ENCODE peak calls at places on chromosome 6, in six cellular contexts. C is fibroblast of villous mesenchyme, Z is BJ, X is osteocyte, R is HL-60, Y is Peyer's patch. O is an unnamed sample.

GRCh38 chr6:128807577-128807976 is 75.4 kb upstream of the LAMA2 start:
- DNase-seq in C (peak), Z (no peak), X (no peak), R (no peak), Y (no peak), O (peak)

GRCh38 chr6:36927691-36928546 is 26.6 kb upstream of the PI16 start:
- DNase-seq in C (no peak), Z (no peak), X (no peak), R (no peak), Y (no peak), O (peak)

GRCh38 chr6:37482356-37483292 is 17.1 kb downstream of the CCDC167 start:
- DNase-seq in C (no peak), Z (no peak), X (no peak), R (no peak), Y (no peak), O (no peak)

GRCh38 chr6:33313709-33314514 is at the start of gene TAPBP:
- DNase-seq in C (peak), Z (no peak), X (no peak), R (peak), Y (peak), O (peak)

GRCh38 chr6:1798303-1798964 is 188.7 kb downstream of the FOXC1 start:
- DNase-seq in C (no peak), Z (no peak), X (no peak), R (no peak), Y (no peak), O (no peak)

GRCh38 chr6:108454356-108454755 is 106.4 kb upstream of the FOXO3 start:
- DNase-seq in C (no peak), Z (no peak), X (no peak), R (no peak), Y (peak), O (no peak)

GRCh38 chr6:52839124-52840055 is 1.2 kb downstream of the GSTA5 start:
- DNase-seq in C (peak), Z (no peak), X (no peak), R (peak), Y (peak), O (peak)

GRCh38 chr6:128368213-128369000 is 152.0 kb downstream of the PTPRK start:
- DNase-seq in C (no peak), Z (peak), X (no peak), R (no peak), Y (no peak), O (peak)

GRCh38 chr6:31794866-31795615 is 511 bp downstream of the VARS1 start:
- DNase-seq in C (no peak), Z (no peak), X (no peak), R (peak), Y (no peak), O (no peak)

GRCh38 chr6:112691289-112691688 is 344.2 kb downstream of the RFPL4B start:
- DNase-seq in C (peak), Z (peak), X (no peak), R (no peak), Y (no peak), O (peak)

GRCh38 chr6:159608961-159609673 is 83.9 kb downstream of the SOD2 start:
- DNase-seq in C (peak), Z (no peak), X (no peak), R (peak), Y (no peak), O (peak)

GRCh38 chr6:14452567-14453527 is 335.3 kb downstream of the CD83 start:
- DNase-seq in C (no peak), Z (no peak), X (no peak), R (peak), Y (no peak), O (no peak)

GRCh38 chr6:128491643-128492206 is 28.7 kb downstream of the PTPRK start:
- DNase-seq in C (peak), Z (no peak), X (no peak), R (no peak), Y (no peak), O (no peak)

GRCh38 chr6:95545691-95546090 is 31.6 kb upstream of the MANEA start:
- DNase-seq in C (no peak), Z (no peak), X (no peak), R (no peak), Y (no peak), O (no peak)

GRCh38 chr6:51271615-51272014 is 452.9 kb downstream of the TFAP2B start:
- DNase-seq in C (no peak), Z (no peak), X (no peak), R (no peak), Y (no peak), O (no peak)

GRCh38 chr6:23036401-23036983 is 467.1 kb downstream of the HDGFL1 start:
- DNase-seq in C (no peak), Z (no peak), X (no peak), R (no peak), Y (no peak), O (no peak)

GRCh38 chr6:79894939-79895338 is 52.4 kb downstream of the ELOVL4 start:
- DNase-seq in C (peak), Z (no peak), X (no peak), R (no peak), Y (no peak), O (no peak)

GRCh38 chr6:37459981-37460800 is 27.2 kb downstream of the CMTR1 start:
- DNase-seq in C (no peak), Z (no peak), X (no peak), R (no peak), Y (no peak), O (no peak)

GRCh38 chr6:159606786-159607185 is 86.3 kb downstream of the SOD2 start:
- DNase-seq in C (peak), Z (no peak), X (no peak), R (no peak), Y (no peak), O (peak)

GRCh38 chr6:119986934-119987549 is 637.5 kb upstream of the MAN1A1 start:
- DNase-seq in C (no peak), Z (no peak), X (no peak), R (no peak), Y (no peak), O (no peak)

GRCh38 chr6:187252-187840 is 104.9 kb upstream of the DUSP22 start:
- DNase-seq in C (peak), Z (no peak), X (peak), R (no peak), Y (no peak), O (no peak)

GRCh38 chr6:118299023-118299422 is 249.1 kb upstream of the PLN start:
- DNase-seq in C (peak), Z (no peak), X (no peak), R (no peak), Y (no peak), O (no peak)

GRCh38 chr6:134351615-134352474 is 33.9 kb upstream of the SGK1 start:
- DNase-seq in C (peak), Z (no peak), X (no peak), R (no peak), Y (no peak), O (no peak)

GRCh38 chr6:161346717-161347504 is 73.0 kb upstream of the AGPAT4 start:
- DNase-seq in C (no peak), Z (no peak), X (no peak), R (no peak), Y (no peak), O (no peak)

GRCh38 chr6:37479266-37479854 is 20.3 kb downstream of the CCDC167 start:
- DNase-seq in C (no peak), Z (no peak), X (no peak), R (no peak), Y (no peak), O (no peak)

GRCh38 chr6:14921170-14921569 is 324.7 kb upstream of the JARID2 start:
- DNase-seq in C (peak), Z (no peak), X (no peak), R (peak), Y (no peak), O (no peak)

GRCh38 chr6:46217671-46218131 is 46.9 kb upstream of the ENPP5 start:
- DNase-seq in C (no peak), Z (no peak), X (no peak), R (no peak), Y (no peak), O (no peak)

GRCh38 chr6:44967481-44967880 is 360.6 kb upstream of the RUNX2 start:
- DNase-seq in C (no peak), Z (no peak), X (no peak), R (no peak), Y (no peak), O (peak)

GRCh38 chr6:35473075-35473848 is 5.1 kb downstream of the RPL10A start:
- DNase-seq in C (no peak), Z (no peak), X (no peak), R (no peak), Y (no peak), O (peak)

GRCh38 chr6:78810146-78810545 is 57.2 kb upstream of the IRAK1BP1 start:
- DNase-seq in C (peak), Z (peak), X (no peak), R (no peak), Y (no peak), O (peak)

GRCh38 chr6:170143401-170144150 is 147.3 kb downstream of the DLL1 start:
- DNase-seq in C (no peak), Z (no peak), X (peak), R (no peak), Y (peak), O (no peak)

GRCh38 chr6:43828711-43829110 is 58.7 kb downstream of the VEGFA start:
- DNase-seq in C (no peak), Z (no peak), X (no peak), R (no peak), Y (no peak), O (no peak)

GRCh38 chr6:7904654-7905319 is 5.8 kb downstream of the TXNDC5 start:
- DNase-seq in C (no peak), Z (no peak), X (no peak), R (no peak), Y (no peak), O (no peak)

GRCh38 chr6:41940759-41941279 is 789 bp downstream of the CCND3 start:
- DNase-seq in C (peak), Z (no peak), X (no peak), R (peak), Y (peak), O (peak)

GRCh38 chr6:168496932-168497331 is 55.9 kb downstream of the SMOC2 start:
- DNase-seq in C (no peak), Z (no peak), X (no peak), R (no peak), Y (no peak), O (no peak)

GRCh38 chr6:30508890-30509736 is 19.8 kb downstream of the HLA-E start:
- DNase-seq in C (no peak), Z (no peak), X (no peak), R (peak), Y (no peak), O (no peak)

GRCh38 chr6:2264932-2265331 is 19.5 kb upstream of the GMDS start:
- DNase-seq in C (no peak), Z (no peak), X (no peak), R (no peak), Y (no peak), O (peak)

GRCh38 chr6:113495521-113495920 is 361.6 kb upstream of the MARCKS start:
- DNase-seq in C (peak), Z (peak), X (no peak), R (no peak), Y (no peak), O (peak)

GRCh38 chr6:90120327-90120726 is 176.3 kb downstream of the BACH2 start:
- DNase-seq in C (no peak), Z (no peak), X (no peak), R (no peak), Y (no peak), O (no peak)

GRCh38 chr6:90119618-90120017 is 177.0 kb downstream of the BACH2 start:
- DNase-seq in C (no peak), Z (no peak), X (no peak), R (no peak), Y (no peak), O (no peak)

GRCh38 chr6:90121982-90122381 is 174.7 kb downstream of the BACH2 start:
- DNase-seq in C (no peak), Z (no peak), X (no peak), R (no peak), Y (no peak), O (no peak)

GRCh38 chr6:90113389-90113788 is 183.3 kb downstream of the BACH2 start:
- DNase-seq in C (no peak), Z (no peak), X (no peak), R (no peak), Y (no peak), O (no peak)

DNA sequence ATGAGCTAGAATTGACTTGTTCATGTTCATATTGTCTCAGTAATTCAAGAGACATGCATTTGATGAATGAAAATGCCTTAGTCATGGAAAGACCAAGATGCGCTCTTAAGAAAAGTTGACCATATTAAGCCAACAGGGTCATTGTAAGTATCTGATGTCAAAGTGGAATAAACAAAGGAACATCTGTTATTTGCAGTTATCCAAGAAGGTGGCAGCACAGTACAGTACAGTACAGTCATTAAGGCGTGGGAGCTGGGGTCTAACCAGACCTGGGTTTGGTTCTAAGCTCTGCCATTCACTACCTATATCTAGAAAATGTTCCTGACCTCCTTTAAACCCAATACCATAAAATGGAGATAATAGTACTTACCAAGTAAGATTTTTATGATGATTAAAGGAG is 178.1 kb downstream of the BACH2 start:
- DNase-seq in C (no peak), Z (no peak), X (no peak), R (no peak), Y (no peak), O (no peak)
- TF ChIP-seq CTCF in C (no peak), Z (no peak), X (peak), R (no peak), Y (no peak), O (no peak)

DNA sequence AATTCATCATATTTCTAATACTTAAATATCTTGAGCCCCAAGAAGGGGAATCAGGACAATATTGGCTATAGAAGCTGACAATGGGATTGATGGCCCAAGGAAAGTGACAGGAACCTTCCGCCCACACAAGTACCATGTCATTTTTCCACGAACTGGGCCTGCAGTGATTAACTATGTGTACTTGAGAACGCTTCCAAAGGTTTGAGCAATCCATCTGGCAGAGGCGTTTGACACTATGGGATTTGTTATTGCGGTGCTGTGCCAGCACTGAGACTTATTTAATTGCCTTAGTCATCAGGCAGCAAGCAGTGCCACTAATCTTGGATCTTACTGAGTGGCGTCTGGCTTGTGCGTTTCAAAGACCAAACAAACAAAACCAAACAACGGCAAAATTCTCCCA is 135.6 kb upstream of the UST start:
- DNase-seq in C (peak), Z (peak), X (no peak), R (no peak), Y (no peak), O (peak)
- TF ChIP-seq CTCF in C (no peak), Z (no peak), X (no peak), R (no peak), Y (no peak), O (no peak)

GRCh38 chr6:82364087-82365010 is 732 bp downstream of the TPBG start:
- DNase-seq in C (peak), Z (no peak), X (peak), R (peak), Y (peak), O (peak)

GRCh38 chr6:82362868-82363267 is 749 bp upstream of the TPBG start:
- DNase-seq in C (peak), Z (peak), X (no peak), R (no peak), Y (no peak), O (peak)

GRCh38 chr6:82362144-82362543 is 1.5 kb upstream of the TPBG start:
- DNase-seq in C (no peak), Z (no peak), X (no peak), R (no peak), Y (no peak), O (no peak)

GRCh38 chr6:82363368-82364086 is at the start of gene TPBG:
- DNase-seq in C (peak), Z (no peak), X (peak), R (no peak), Y (peak), O (peak)

GRCh38 chr6:82365011-82365751 is 1.6 kb downstream of the TPBG start:
- DNase-seq in C (peak), Z (no peak), X (peak), R (no peak), Y (peak), O (peak)
- TF ChIP-seq CTCF in C (peak), Z (peak), X (peak), R (no peak), Y (peak), O (no peak)

DNA sequence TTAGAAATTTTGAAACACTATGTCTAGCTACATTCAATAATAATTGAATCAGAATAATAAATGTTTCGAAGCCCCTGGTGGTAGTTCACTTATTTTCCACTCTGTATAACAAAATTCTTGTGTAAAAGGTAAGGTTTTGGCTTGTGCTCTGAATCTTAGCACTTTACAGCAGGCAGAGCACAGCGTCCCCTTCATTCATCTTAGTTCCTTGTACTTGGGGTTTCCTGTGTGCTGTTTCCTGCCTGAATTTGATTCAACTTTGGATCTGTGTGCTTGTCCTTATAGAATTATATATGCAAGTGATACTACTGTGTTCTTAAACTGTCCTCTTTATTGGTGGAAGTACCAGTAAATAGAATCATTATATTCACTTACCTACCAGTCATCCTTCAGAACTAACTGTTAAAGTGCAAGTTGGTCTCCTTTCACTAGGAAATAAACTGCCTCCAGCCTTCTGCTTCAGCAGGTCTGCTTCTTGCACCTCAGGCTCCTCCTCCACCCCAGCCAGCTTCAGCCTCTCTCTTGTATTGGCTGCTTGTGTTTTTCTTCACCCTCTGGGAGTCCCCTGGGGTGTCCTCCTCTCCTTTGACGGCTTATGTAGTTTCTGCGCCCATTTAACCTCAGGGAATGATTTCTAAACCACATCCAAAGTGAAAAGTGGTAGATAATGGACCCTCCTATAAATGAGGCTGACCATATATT is 28.8 kb upstream of the TULP4 start:
- DNase-seq in C (peak), Z (no peak), X (no peak), R (no peak), Y (no peak), O (peak)
- TF ChIP-seq CTCF in C (no peak), Z (no peak), X (no peak), R (no peak), Y (no peak), O (no peak)

DNA sequence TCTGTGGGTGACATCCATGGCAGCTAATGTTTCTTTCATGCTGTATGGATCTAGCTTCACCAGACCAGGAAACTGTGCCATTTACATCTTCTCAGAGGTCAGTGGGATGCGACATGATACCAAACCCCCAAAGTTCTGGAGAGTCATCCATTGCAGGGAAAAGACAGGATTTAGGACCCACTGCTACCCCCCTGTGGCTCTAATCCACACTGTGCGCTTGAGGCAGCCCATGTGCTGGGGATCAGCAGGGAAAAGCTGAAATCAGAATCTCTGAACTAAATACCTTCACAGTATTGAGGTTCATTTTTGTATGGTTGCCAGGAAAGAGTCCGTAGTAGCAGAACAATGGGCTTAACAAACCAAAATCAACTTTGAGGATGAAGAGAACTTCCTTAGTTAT is 164.4 kb downstream of the TMEM242 start:
- DNase-seq in C (no peak), Z (no peak), X (no peak), R (no peak), Y (no peak), O (no peak)
- TF ChIP-seq CTCF in C (no peak), Z (no peak), X (peak), R (no peak), Y (no peak), O (no peak)

DNA sequence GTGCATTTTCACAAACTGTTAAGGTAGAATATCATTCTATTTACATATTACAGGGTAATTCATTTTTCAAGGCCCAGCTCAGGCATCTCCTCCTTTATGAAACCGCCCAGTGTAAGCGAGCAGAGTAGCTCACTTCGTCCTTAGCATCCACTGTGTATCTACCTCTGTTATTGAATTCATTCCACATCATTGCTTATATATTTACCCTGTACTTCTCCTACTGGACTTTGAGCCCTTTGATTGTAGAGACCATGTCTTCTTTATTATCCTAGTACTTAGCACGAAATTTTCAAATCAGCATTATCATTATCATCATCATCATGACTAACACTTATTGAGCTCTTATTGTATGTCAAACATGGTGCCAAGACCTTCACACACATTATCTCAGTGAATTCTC is 76.7 kb downstream of the FRK start:
- DNase-seq in C (no peak), Z (no peak), X (no peak), R (no peak), Y (no peak), O (no peak)
- TF ChIP-seq CTCF in C (no peak), Z (no peak), X (no peak), R (no peak), Y (no peak), O (no peak)

O was measured in foreskin fibroblast.